ENCODE peak calls at places on chromosomes 13 and 19, in five cellular contexts. Y is mesenchymal stem cell, D is IMR-90, Z is neuronal stem cell, L is H1. B is an unnamed sample.

GRCh38 chr19:38293281-38293680 is 10.8 kb upstream of the C19orf33 start:
- DNase-seq in Y (no peak), D (no peak), Z (no peak), L (no peak), B (no peak)

GRCh38 chr13:99436686-99437416 is 64.4 kb upstream of the TM9SF2 start:
- DNase-seq in Y (peak; percentile 83), D (peak; percentile 83), Z (peak; percentile 79), L (peak; percentile 97), B (peak; percentile 92)

GRCh38 chr13:21465710-21466160 is 6.6 kb upstream of the ZDHHC20 start:
- DNase-seq in Y (no peak), D (no peak), Z (no peak), L (peak; percentile 50), B (no peak)

GRCh38 chr13:112885782-112886268 is 83.2 kb upstream of the MCF2L start:
- DNase-seq in Y (peak; percentile 88), D (peak; percentile 87), Z (peak; percentile 74), L (peak; percentile 84), B (peak; percentile 74)

GRCh38 chr13:112095354-112095753 is 28.4 kb downstream of the SOX1 start:
- DNase-seq in Y (no peak), D (no peak), Z (no peak), L (peak; percentile 19), B (no peak)

GRCh38 chr19:8259142-8259921 is 48.8 kb downstream of the CD320 start:
- DNase-seq in Y (no peak), D (no peak), Z (no peak), L (no peak), B (no peak)

GRCh38 chr13:71864094-71864980 is 2.7 kb downstream of the DACH1 start:
- DNase-seq in Y (peak; percentile 84), D (no peak), Z (no peak), L (peak; percentile 69), B (no peak)

GRCh38 chr13:33090755-33091454 is 74.7 kb downstream of the KL start:
- DNase-seq in Y (peak; percentile 33), D (no peak), Z (no peak), L (no peak), B (peak; percentile 81)

GRCh38 chr19:53076984-53077383 is 26.2 kb downstream of the ZNF160 start:
- DNase-seq in Y (peak; percentile 32), D (peak; percentile 28), Z (peak; percentile 47), L (peak; percentile 89), B (peak; percentile 72)

GRCh38 chr19:42032428-42032827 is 37.6 kb downstream of the GRIK5 start:
- DNase-seq in Y (no peak), D (no peak), Z (no peak), L (peak; percentile 51), B (no peak)
- H3K14ac ChIP-seq in Y (no peak overlapping the region), D (no peak overlapping the region), Z (no peak overlapping the region), L (no peak overlapping the region), B (no peak overlapping the region)

DNA sequence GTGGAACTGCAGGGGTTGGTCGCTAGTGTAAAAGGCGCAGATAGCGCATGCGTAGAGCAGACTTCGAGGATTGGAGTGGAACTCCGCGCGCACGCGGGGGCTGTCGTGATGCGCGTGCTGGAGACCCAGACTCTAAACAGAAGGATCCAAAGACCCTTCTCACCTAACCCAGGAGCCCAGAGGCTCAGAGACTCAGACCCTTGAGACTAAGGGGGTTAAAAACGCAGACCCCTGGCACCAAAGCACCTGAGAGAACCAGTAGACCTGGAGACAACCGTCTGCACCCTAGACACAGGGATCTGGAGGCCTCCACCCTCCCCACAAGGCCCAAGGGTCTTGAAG is 567 bp upstream of the CTU1 start:
- DNase-seq in Y (no peak), D (no peak), Z (no peak), L (no peak), B (no peak)
- H3K4me3 ChIP-seq in Y (peak overlapping the region; percentile 91), D (peak overlapping the region; percentile 51), Z (peak overlapping the region; percentile 74), L (peak overlapping the region; percentile 36), B (peak overlapping the region; percentile 57)

GRCh38 chr19:33517922-33518321 is 3.7 kb downstream of the PEPD start:
- DNase-seq in Y (no peak), D (no peak), Z (no peak), L (no peak), B (no peak)

GRCh38 chr19:33514885-33515485 is 6.6 kb downstream of the PEPD start:
- DNase-seq in Y (peak; percentile 2), D (peak; percentile 32), Z (no peak), L (no peak), B (peak; percentile 24)

GRCh38 chr19:33518541-33518940 is 3.0 kb downstream of the PEPD start:
- DNase-seq in Y (no peak), D (no peak), Z (no peak), L (no peak), B (no peak)

GRCh38 chr19:33513424-33513823 is 8.2 kb downstream of the PEPD start:
- DNase-seq in Y (no peak), D (no peak), Z (no peak), L (no peak), B (no peak)

DNA sequence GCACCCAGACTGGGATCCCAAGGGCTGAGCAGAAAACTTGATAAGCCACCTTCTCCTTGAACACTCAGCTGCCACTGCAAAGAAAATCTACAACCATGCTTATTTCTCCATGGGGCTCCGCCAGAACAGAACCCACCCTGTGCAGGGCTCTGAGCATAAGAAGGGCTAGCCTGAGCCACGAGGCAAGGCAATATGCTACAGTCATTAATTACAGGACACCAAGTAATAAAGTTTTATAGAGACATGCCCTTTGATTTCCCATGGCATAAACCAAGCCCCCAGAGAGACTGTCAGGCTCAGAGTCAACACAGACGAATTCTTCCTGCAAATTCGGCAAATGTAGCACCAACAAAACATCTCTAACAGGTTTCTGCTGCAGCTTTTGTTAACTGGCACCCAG is 5.7 kb downstream of the PEPD start:
- DNase-seq in Y (no peak), D (no peak), Z (no peak), L (no peak), B (no peak)
- H3K4me2 ChIP-seq in Y (no peak overlapping the region), D (no peak overlapping the region), Z (no peak overlapping the region), L (no peak overlapping the region), B (no peak overlapping the region)

DNA sequence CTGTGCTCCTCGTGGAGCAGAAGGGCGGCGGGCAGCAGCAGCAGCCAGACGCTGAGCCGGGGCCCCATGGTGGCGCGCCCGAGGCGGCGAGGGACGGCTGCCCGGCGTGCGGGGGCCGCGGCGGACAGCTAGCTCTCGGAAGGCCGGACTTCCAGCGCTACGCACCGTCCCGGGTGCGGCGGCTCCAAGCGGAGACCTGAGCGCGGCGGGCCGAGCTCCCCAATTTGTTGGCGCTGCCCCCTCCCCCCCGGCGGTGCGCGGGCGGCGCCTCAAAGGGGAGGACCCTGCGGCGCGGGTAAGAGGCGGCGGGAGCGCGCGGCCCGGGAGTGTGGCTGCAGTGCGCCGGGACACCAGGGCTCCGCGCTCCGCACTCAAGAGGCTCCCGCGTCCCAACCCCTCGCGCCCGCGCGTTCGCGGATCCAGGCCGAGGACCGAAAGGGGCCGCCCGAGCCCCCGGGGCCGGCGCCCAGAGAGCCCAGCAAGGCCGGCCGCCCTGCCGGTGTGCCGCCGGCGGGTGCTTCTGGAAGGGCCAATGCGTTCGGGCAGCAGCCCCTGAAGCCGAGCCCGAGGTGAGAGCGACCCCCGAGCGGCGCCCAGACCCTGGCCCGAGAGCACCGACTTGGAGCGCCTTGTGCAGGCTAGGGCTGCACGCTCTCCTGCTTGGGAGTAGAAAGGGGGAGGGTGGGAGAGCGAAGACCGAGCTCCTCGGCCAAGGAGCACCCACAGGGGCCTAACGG is at the start of the genes COL4A1 and COL4A2:
- DNase-seq in Y (peak; percentile 84), D (peak; percentile 77), Z (peak; percentile 77), L (no peak), B (peak; percentile 25)
- H3K14ac ChIP-seq in Y (peak within 1 kb of the TSS; percentile 99), D (peak within 1 kb of the TSS; percentile 96), Z (peak within 1 kb of the TSS; percentile 82), L (no peak within 1 kb of the TSS), B (peak within 1 kb of the TSS; percentile 89)

DNA sequence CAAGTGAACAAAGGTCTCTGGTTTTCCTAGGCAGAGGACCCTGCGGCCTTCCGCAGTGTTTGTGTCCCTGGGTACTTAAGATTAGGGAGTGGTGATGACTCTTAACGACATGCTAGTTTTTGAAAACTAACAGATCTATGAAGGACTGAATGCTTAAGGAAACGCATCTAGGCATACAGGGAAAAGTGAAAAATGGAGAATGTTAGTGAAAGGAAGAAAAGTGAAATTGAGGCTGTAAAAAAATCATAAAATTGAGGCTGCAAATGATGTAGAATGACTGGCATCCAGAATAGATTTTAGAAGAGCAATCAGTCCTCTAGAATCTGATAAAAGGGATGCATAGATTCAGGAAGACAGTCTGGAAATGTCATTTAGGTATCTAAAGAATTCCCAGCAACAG is 3.5 kb downstream of the ZNF260 start:
- DNase-seq in Y (no peak), D (no peak), Z (no peak), L (no peak), B (no peak)
- H3K4me3 ChIP-seq in Y (peak overlapping the region; percentile 44), D (no peak overlapping the region), Z (no peak overlapping the region), L (no peak overlapping the region), B (no peak overlapping the region)

GRCh38 chr19:13016245-13016627 is 21.0 kb downstream of the NFIX start:
- DNase-seq in Y (no peak), D (no peak), Z (no peak), L (no peak), B (no peak)

GRCh38 chr19:13015361-13016231 is 20.3 kb downstream of the NFIX start:
- DNase-seq in Y (no peak), D (peak; percentile 33), Z (no peak), L (peak; percentile 65), B (no peak)

GRCh38 chr19:13017306-13018036 is 22.2 kb downstream of the NFIX start:
- DNase-seq in Y (no peak), D (no peak), Z (no peak), L (peak; percentile 65), B (no peak)

GRCh38 chr19:13018037-13018914 is 23.0 kb downstream of the NFIX start:
- DNase-seq in Y (no peak), D (peak; percentile 35), Z (no peak), L (no peak), B (no peak)

DNA sequence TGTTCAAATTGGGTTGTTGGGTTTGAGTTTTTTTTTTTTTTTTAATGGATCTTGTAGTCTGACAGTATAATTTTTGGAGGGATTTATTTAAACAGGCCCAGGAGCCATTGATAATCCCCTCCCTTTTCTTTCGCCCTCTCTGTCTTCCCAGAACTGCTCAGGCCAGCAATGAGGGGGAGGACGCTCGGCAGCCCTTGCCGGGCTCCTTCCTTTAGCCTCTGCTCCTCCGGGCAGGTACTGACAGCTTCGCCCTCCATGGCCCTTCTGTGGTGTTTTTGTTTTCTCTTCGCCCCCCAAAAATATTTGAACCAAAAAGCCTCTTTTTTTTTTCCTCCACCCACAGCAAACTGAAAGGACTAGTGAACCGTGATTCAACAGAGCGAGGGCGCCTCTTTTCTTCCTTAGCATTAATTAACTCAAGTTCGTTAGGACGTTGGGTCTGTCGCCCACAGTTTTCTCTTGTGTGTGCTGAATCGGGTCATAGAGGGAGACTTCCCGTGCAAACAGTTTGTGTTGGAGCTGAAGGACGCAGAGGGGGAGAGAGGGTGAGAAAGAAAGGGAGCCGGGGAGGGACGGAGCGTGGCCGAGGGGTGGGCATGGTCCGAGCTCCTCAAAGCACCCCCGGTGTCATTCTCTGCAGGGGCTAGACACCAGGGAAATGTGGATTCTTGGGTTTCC is 21.5 kb downstream of the NFIX start:
- DNase-seq in Y (no peak), D (no peak), Z (no peak), L (no peak), B (no peak)
- H3K4me2 ChIP-seq in Y (no peak overlapping the region), D (peak overlapping the region; percentile 61), Z (no peak overlapping the region), L (peak overlapping the region; percentile 50), B (no peak overlapping the region)